ENCODE peak calls at places on chromosomes 4 and X, in eight cellular contexts. R is pons; V is CD4-positive, alpha-beta T cell; Z is activated effector memory CD4-positive, alpha-beta T cell treated with Interleukin-2 at 50 U/mL for 16 hours; M is endothelial cell; P is CD8-positive, alpha-beta memory T cell; O is ELR; L is effector CD8-positive, alpha-beta T cell. U is an unnamed sample.

GRCh38 chr4:2306773-2307410 is 45.0 kb upstream of the MXD4 start:
- DNase-seq in Z (no peak), O (no peak), V (no peak), L (no peak), R (no peak), P (no peak), M (no peak), U (no peak)

GRCh38 chr4:57073559-57073958 is 36.6 kb downstream of the IGFBP7 start:
- DNase-seq in V (no peak), O (no peak), P (no peak), R (no peak), L (no peak), Z (no peak), M (no peak), U (no peak)

GRCh38 chr4:145487626-145488025 is 6.0 kb downstream of the SMAD1 start:
- DNase-seq in R (no peak), M (no peak), L (no peak), O (no peak), V (no peak), Z (no peak), P (no peak), U (no peak)

GRCh38 chrX:38816158-38816557 is 14.9 kb downstream of the MID1IP1 start:
- DNase-seq in V (no peak), M (no peak), P (peak), L (no peak), O (no peak), R (no peak), Z (peak), U (no peak)

GRCh38 chr4:153111426-153112070 is 92.7 kb upstream of the TRIM2 start:
- DNase-seq in P (no peak), Z (no peak), R (no peak), M (no peak), L (no peak), O (no peak), V (no peak), U (no peak)

GRCh38 chr4:113445286-113445685 is 316.3 kb downstream of the CAMK2D start:
- DNase-seq in V (no peak), P (no peak), Z (no peak), L (no peak), M (no peak), O (peak), R (peak), U (peak)

GRCh38 chr4:1749826-1750225 is 28.5 kb downstream of the TACC3 start:
- DNase-seq in M (no peak), Z (no peak), V (no peak), L (no peak), O (no peak), R (no peak), P (no peak), U (no peak)

GRCh38 chrX:42615161-42615563 is 162.8 kb downstream of the PPP1R2C start:
- DNase-seq in M (no peak), L (no peak), V (no peak), R (no peak), Z (no peak), O (peak), P (no peak), U (peak)

GRCh38 chr4:151882072-151882803 is 121.4 kb upstream of the GATB start:
- DNase-seq in L (no peak), O (no peak), P (no peak), R (no peak), M (no peak), V (no peak), Z (no peak), U (no peak)

GRCh38 chr4:137387924-137388323 is 144.4 kb downstream of the PCDH18 start:
- DNase-seq in V (no peak), P (no peak), M (no peak), L (no peak), O (peak), R (no peak), Z (no peak), U (peak)

GRCh38 chr4:98510757-98511517 is 147.5 kb downstream of the TSPAN5 start:
- DNase-seq in V (no peak), P (no peak), O (peak), R (no peak), L (no peak), M (no peak), Z (no peak), U (peak)

GRCh38 chrX:49096419-49096818 is 16.7 kb upstream of the WDR45 start:
- DNase-seq in L (no peak), M (no peak), Z (no peak), V (no peak), R (no peak), O (no peak), P (no peak), U (no peak)

GRCh38 chr4:26692014-26692726 is 108.3 kb downstream of the TBC1D19 start:
- DNase-seq in Z (no peak), M (no peak), O (peak), R (no peak), V (no peak), P (no peak), L (no peak), U (peak)

GRCh38 chr4:73836373-73837269 is at the start of gene CXCL6:
- DNase-seq in V (no peak), M (peak), Z (no peak), O (peak), L (no peak), R (no peak), P (no peak), U (peak)

GRCh38 chr4:87017580-87018061 is 82.8 kb downstream of the AFF1 start:
- DNase-seq in L (no peak), R (no peak), M (no peak), P (no peak), O (peak), Z (no peak), V (no peak), U (peak)

GRCh38 chrX:53116101-53116500 is 22.2 kb downstream of the KANTR start:
- DNase-seq in P (no peak), O (no peak), L (no peak), R (peak), Z (no peak), M (no peak), V (no peak), U (no peak)

GRCh38 chr4:172758586-172759340 is 409.8 kb upstream of the GALNT7 start:
- DNase-seq in L (no peak), O (peak), M (no peak), V (no peak), R (no peak), P (no peak), Z (no peak), U (peak)

GRCh38 chr4:65302145-65302544 is 368.1 kb downstream of the EPHA5 start:
- DNase-seq in M (no peak), R (no peak), V (no peak), P (no peak), L (no peak), Z (no peak), O (no peak), U (no peak)

GRCh38 chr4:98092833-98093439 is 50.3 kb downstream of the STPG2 start:
- DNase-seq in Z (no peak), V (no peak), M (no peak), L (no peak), R (peak), O (peak), P (no peak), U (peak)

GRCh38 chr4:157992038-157992706 is 180.7 kb downstream of the GASK1B start:
- DNase-seq in V (no peak), M (peak), R (peak), Z (no peak), L (no peak), O (peak), P (no peak), U (peak)

GRCh38 chr4:17726911-17727310 is 54.5 kb downstream of the FAM184B start:
- DNase-seq in P (no peak), V (no peak), L (no peak), Z (no peak), O (peak), M (no peak), R (no peak), U (no peak)

GRCh38 chr4:147547314-147548056 is 66.6 kb downstream of the EDNRA start:
- DNase-seq in V (no peak), L (no peak), P (no peak), O (peak), R (no peak), M (no peak), Z (no peak), U (peak)

GRCh38 chr4:7842384-7843279 is 97.0 kb downstream of the AFAP1 start:
- DNase-seq in L (no peak), Z (no peak), O (peak), R (no peak), M (no peak), P (no peak), V (no peak), U (peak)

GRCh38 chrX:86137071-86137470 is 11.2 kb upstream of the DACH2 start:
- DNase-seq in Z (no peak), R (no peak), P (no peak), V (no peak), L (no peak), O (peak), M (no peak), U (peak)

GRCh38 chr4:31328921-31329320 is 608.8 kb downstream of the PCDH7 start:
- DNase-seq in V (no peak), M (no peak), Z (no peak), R (peak), L (no peak), O (no peak), P (no peak), U (no peak)

GRCh38 chrX:115563633-115564182 is 2.7 kb downstream of the PLS3 start:
- DNase-seq in R (peak), M (no peak), L (no peak), O (no peak), V (no peak), Z (no peak), P (no peak), U (no peak)

GRCh38 chr4:114005569-114006442 is 26.4 kb upstream of the ARSJ start:
- DNase-seq in V (no peak), R (no peak), L (no peak), P (no peak), O (peak), Z (no peak), M (no peak), U (peak)

GRCh38 chrX:118117069-118117405 is 427 bp upstream of the KLHL13 start:
- DNase-seq in M (no peak), O (no peak), Z (no peak), L (no peak), V (no peak), R (peak), P (no peak), U (peak)

GRCh38 chrX:154791951-154792350 is 13.3 kb downstream of the MPP1 start:
- DNase-seq in P (no peak), V (no peak), R (no peak), L (no peak), Z (no peak), O (no peak), M (no peak), U (no peak)

GRCh38 chr4:137471895-137472294 is 60.4 kb downstream of the PCDH18 start:
- DNase-seq in Z (no peak), O (peak), M (no peak), V (no peak), P (no peak), L (no peak), R (no peak), U (peak)

GRCh38 chrX:18883234-18883960 is 100.5 kb downstream of the PHKA2 start:
- DNase-seq in V (no peak), O (no peak), Z (no peak), L (no peak), P (no peak), M (no peak), R (no peak), U (no peak)

GRCh38 chr4:48681856-48682255 is 98.2 kb downstream of the FRYL start:
- DNase-seq in P (no peak), O (peak), M (no peak), V (no peak), R (peak), Z (no peak), L (no peak), U (peak)

U was measured in EL.